ENCODE peak calls at places on chromosomes 16 and 17, in five cellular contexts. One of them, this sample, is unnamed.

GRCh38 chr16:72092832-72093447 is 480 bp downstream of the TXNL4B start:
- DNase-seq in adrenal gland: peak
- DNase-seq in left ventricle myocardium inferior: no peak
- DNase-seq in astrocyte: peak
- DNase-seq in dorsolateral prefrontal cortex: no peak
- DNase-seq in this sample: peak

GRCh38 chr17:13337864-13338371 is 263.8 kb downstream of the HS3ST3A1 start:
- DNase-seq in dorsolateral prefrontal cortex: no peak
- DNase-seq in adrenal gland: peak
- DNase-seq in astrocyte: peak
- DNase-seq in left ventricle myocardium inferior: no peak
- DNase-seq in this sample: peak

GRCh38 chr16:46789499-46790414 is 41.2 kb downstream of the C16orf87 start:
- DNase-seq in dorsolateral prefrontal cortex: peak
- DNase-seq in left ventricle myocardium inferior: peak
- DNase-seq in adrenal gland: peak
- DNase-seq in astrocyte: peak
- DNase-seq in this sample: no peak

GRCh38 chr16:29688172-29688571 is 9.2 kb downstream of the QPRT start:
- DNase-seq in left ventricle myocardium inferior: no peak
- DNase-seq in astrocyte: no peak
- DNase-seq in dorsolateral prefrontal cortex: no peak
- DNase-seq in adrenal gland: no peak
- DNase-seq in this sample: no peak

GRCh38 chr17:43658890-43659289 is 2.8 kb downstream of the MEOX1 start:
- DNase-seq in dorsolateral prefrontal cortex: no peak
- DNase-seq in astrocyte: no peak
- DNase-seq in left ventricle myocardium inferior: no peak
- DNase-seq in adrenal gland: no peak
- DNase-seq in this sample: no peak

GRCh38 chr17:3762922-3763776 is 37.8 kb downstream of the ITGAE start:
- DNase-seq in dorsolateral prefrontal cortex: no peak
- DNase-seq in astrocyte: no peak
- DNase-seq in adrenal gland: no peak
- DNase-seq in left ventricle myocardium inferior: no peak
- DNase-seq in this sample: no peak

GRCh38 chr17:4852504-4853075 is 19.4 kb downstream of the MINK1 start:
- DNase-seq in dorsolateral prefrontal cortex: no peak
- DNase-seq in left ventricle myocardium inferior: no peak
- DNase-seq in astrocyte: peak
- DNase-seq in adrenal gland: peak
- DNase-seq in this sample: peak

GRCh38 chr17:70251704-70252103 is 82.4 kb downstream of the KCNJ2 start:
- DNase-seq in astrocyte: peak
- DNase-seq in left ventricle myocardium inferior: no peak
- DNase-seq in adrenal gland: no peak
- DNase-seq in dorsolateral prefrontal cortex: no peak
- DNase-seq in this sample: no peak

GRCh38 chr16:9647981-9648701 is 534.1 kb downstream of the GRIN2A start:
- DNase-seq in adrenal gland: peak
- DNase-seq in astrocyte: peak
- DNase-seq in dorsolateral prefrontal cortex: no peak
- DNase-seq in left ventricle myocardium inferior: no peak
- DNase-seq in this sample: no peak

GRCh38 chr17:8069587-8069860 is 18.0 kb downstream of the ALOX12B start:
- DNase-seq in adrenal gland: no peak
- DNase-seq in left ventricle myocardium inferior: no peak
- DNase-seq in dorsolateral prefrontal cortex: no peak
- DNase-seq in astrocyte: no peak
- DNase-seq in this sample: no peak

GRCh38 chr16:7161886-7162285 is 170.8 kb upstream of the RBFOX1 start:
- DNase-seq in astrocyte: no peak
- DNase-seq in adrenal gland: no peak
- DNase-seq in left ventricle myocardium inferior: no peak
- DNase-seq in dorsolateral prefrontal cortex: no peak
- DNase-seq in this sample: no peak

DNA sequence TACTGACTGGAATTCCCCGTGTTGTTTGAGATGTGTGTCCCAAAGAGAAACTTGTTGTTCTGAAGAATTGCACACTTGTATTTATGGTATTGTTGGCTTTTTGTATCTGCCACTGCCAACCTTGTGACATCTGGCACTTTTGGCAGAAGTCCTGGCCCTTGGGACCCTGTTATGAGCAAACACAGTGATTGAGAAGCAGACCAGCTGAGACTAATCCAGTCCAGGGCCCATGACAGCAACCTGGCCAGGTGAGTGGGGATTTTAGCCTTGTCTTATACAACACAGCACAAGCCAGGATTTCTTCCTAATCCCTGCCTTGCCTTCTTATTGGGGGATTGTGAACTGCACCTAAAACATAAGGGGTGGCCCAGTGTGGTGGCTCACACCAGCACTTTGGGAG is 80.0 kb downstream of the NTN1 start:
- DNase-seq in dorsolateral prefrontal cortex: no peak
- DNase-seq in adrenal gland: no peak
- DNase-seq in left ventricle myocardium inferior: no peak
- DNase-seq in astrocyte: no peak
- DNase-seq in this sample: no peak
- H3K4me3 ChIP-seq in dorsolateral prefrontal cortex: no peak
- H3K4me3 ChIP-seq in adrenal gland: no peak
- H3K4me3 ChIP-seq in left ventricle myocardium inferior: no peak
- H3K4me3 ChIP-seq in astrocyte: no peak
- H3K4me3 ChIP-seq in this sample: no peak

DNA sequence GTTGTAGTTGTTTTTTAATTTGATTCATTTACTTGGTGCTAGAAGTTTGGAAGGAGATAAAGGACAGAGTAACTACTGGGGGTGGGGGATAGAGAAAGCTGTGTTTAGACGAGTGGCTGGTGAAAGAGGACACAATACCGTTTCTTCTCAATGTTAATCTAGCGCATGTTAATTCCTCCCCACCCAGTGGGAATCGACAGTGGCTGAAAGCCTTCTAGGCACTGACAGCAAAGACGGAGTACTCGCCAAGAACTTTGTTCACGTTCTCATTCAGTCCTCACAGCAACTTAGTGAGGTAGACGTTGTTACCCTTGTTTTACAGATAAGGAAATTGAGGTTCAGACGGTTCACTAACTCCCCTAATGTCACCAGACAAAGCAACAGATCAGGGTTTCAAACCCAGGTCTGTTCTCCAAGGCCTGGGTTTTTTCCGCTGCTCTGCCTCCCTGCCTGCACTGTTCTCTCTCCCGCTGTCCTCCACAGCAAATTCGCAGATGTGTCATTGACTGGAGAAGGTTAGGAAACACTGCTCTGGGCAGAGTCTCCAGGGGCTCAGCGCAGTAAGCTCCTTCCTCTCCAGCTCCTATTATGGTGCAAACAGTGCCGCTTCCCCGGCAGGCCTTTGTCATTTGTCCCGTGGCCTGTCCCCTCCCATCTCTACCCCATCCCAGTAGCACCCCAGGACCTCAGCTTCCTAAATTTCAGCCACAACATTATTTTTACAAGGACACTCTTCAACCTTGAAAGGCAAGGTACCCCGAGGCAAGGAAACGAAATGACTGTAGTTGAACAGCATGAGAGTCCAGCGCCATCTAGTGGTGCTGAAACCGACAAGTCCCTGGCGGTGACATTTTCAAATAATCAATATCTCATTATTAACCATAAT is 16.9 kb downstream of the MRPS23 start:
- DNase-seq in adrenal gland: peak
- DNase-seq in dorsolateral prefrontal cortex: peak
- DNase-seq in astrocyte: peak
- DNase-seq in left ventricle myocardium inferior: peak
- DNase-seq in this sample: no peak
- TF ChIP-seq CTCF in adrenal gland: peak
- TF ChIP-seq CTCF in dorsolateral prefrontal cortex: peak
- TF ChIP-seq CTCF in astrocyte: peak
- TF ChIP-seq CTCF in left ventricle myocardium inferior: peak
- TF ChIP-seq CTCF in this sample: peak

GRCh38 chr17:1486802-1487695 is 5.4 kb downstream of the MYO1C start:
- DNase-seq in dorsolateral prefrontal cortex: no peak
- DNase-seq in left ventricle myocardium inferior: peak
- DNase-seq in astrocyte: peak
- DNase-seq in adrenal gland: peak
- DNase-seq in this sample: no peak
- H3K4me3 ChIP-seq in dorsolateral prefrontal cortex: peak
- H3K4me3 ChIP-seq in left ventricle myocardium inferior: peak
- H3K4me3 ChIP-seq in astrocyte: peak
- H3K4me3 ChIP-seq in adrenal gland: no peak
- H3K4me3 ChIP-seq in this sample: peak

GRCh38 chr17:82129095-82129494 is 31.1 kb upstream of the FASN start:
- DNase-seq in left ventricle myocardium inferior: no peak
- DNase-seq in astrocyte: no peak
- DNase-seq in adrenal gland: no peak
- DNase-seq in dorsolateral prefrontal cortex: no peak
- DNase-seq in this sample: no peak
- TF ChIP-seq CTCF in left ventricle myocardium inferior: no peak
- TF ChIP-seq CTCF in astrocyte: peak
- TF ChIP-seq CTCF in adrenal gland: no peak
- TF ChIP-seq CTCF in dorsolateral prefrontal cortex: no peak
- TF ChIP-seq CTCF in this sample: peak

DNA sequence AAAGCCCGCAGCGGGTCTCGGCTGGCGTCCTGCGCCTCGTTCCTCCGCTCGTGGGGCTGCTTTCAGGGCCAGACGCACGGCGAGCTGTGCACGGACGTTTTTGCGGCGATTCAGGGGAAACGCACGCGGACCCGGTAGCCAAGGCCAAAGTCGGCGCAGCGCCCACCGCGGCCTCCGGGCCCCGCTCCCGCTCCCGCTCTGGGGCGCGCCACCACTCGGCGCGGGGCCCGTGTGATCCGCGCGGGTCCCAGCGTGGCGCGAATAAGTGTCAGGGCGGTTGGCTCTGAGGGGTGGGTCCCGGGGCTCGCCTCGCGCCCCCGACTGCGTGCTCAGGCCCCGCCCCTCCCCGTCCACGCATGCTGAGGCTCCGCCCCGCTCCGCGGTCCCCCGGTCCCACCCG is 694 bp upstream of the TBCD start:
- DNase-seq in astrocyte: peak
- DNase-seq in adrenal gland: no peak
- DNase-seq in dorsolateral prefrontal cortex: no peak
- DNase-seq in left ventricle myocardium inferior: peak
- DNase-seq in this sample: no peak
- H3K4me3 ChIP-seq in astrocyte: peak
- H3K4me3 ChIP-seq in adrenal gland: no peak
- H3K4me3 ChIP-seq in dorsolateral prefrontal cortex: peak
- H3K4me3 ChIP-seq in left ventricle myocardium inferior: peak
- H3K4me3 ChIP-seq in this sample: peak

DNA sequence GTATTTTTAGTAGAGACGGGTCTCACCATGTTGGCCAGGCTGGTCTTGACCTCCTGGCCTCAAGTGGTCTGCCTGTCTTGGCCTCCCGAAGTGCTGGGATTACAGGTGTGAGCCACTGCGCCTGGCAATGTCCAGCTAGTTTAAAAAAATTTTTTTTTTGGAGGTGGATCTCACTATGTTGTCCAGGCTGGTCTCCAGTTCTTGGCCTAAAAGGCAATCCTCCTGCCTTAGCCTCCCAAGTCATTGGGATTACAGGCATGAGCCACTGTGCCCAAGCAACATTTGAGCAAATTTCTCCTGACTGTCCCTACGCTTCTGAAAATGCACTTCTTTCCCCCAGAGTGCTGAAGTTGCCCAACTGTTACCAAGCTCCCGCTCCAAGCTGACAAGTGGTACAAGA is 8.0 kb downstream of the MAP3K14 start:
- DNase-seq in adrenal gland: no peak
- DNase-seq in astrocyte: no peak
- DNase-seq in dorsolateral prefrontal cortex: no peak
- DNase-seq in left ventricle myocardium inferior: no peak
- DNase-seq in this sample: no peak
- TF ChIP-seq CTCF in adrenal gland: no peak
- TF ChIP-seq CTCF in astrocyte: no peak
- TF ChIP-seq CTCF in dorsolateral prefrontal cortex: no peak
- TF ChIP-seq CTCF in left ventricle myocardium inferior: no peak
- TF ChIP-seq CTCF in this sample: no peak

GRCh38 chr16:76280421-76280820 is 3.2 kb downstream of the CNTNAP4 start:
- DNase-seq in astrocyte: no peak
- DNase-seq in left ventricle myocardium inferior: no peak
- DNase-seq in dorsolateral prefrontal cortex: no peak
- DNase-seq in adrenal gland: no peak
- DNase-seq in this sample: no peak

GRCh38 chr16:76278086-76278485 is 885 bp downstream of the CNTNAP4 start:
- DNase-seq in adrenal gland: no peak
- DNase-seq in dorsolateral prefrontal cortex: no peak
- DNase-seq in astrocyte: no peak
- DNase-seq in left ventricle myocardium inferior: no peak
- DNase-seq in this sample: no peak

GRCh38 chr16:76278976-76279375 is 1.8 kb downstream of the CNTNAP4 start:
- DNase-seq in left ventricle myocardium inferior: no peak
- DNase-seq in astrocyte: no peak
- DNase-seq in dorsolateral prefrontal cortex: no peak
- DNase-seq in adrenal gland: no peak
- DNase-seq in this sample: no peak

GRCh38 chr16:76277099-76278030 is at the start of gene CNTNAP4:
- DNase-seq in astrocyte: no peak
- DNase-seq in dorsolateral prefrontal cortex: peak
- DNase-seq in left ventricle myocardium inferior: no peak
- DNase-seq in adrenal gland: no peak
- DNase-seq in this sample: no peak
- H3K4me3 ChIP-seq in astrocyte: no peak
- H3K4me3 ChIP-seq in dorsolateral prefrontal cortex: peak
- H3K4me3 ChIP-seq in left ventricle myocardium inferior: no peak
- H3K4me3 ChIP-seq in adrenal gland: no peak
- H3K4me3 ChIP-seq in this sample: no peak

DNA sequence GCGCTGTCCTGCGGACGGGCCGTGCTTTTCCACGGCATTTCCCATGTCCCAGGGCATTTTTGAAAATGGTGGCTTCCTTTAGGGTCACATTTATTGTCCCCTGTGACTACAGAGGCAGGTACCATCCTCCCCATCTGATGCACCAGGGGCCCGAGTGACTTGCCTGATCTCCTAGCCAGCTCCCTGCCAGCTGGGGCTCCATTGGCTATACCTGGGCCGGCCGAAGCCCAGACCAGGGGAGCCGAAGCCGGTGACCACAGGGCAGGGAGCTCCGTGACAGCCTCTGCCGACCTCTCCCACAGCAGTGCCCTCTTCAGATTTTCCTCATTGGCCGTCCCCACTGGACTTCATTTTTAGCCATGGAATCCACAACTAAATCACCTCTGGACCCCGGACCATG is 170.6 kb downstream of the RBFOX3 start:
- DNase-seq in astrocyte: no peak
- DNase-seq in left ventricle myocardium inferior: no peak
- DNase-seq in dorsolateral prefrontal cortex: no peak
- DNase-seq in adrenal gland: no peak
- DNase-seq in this sample: no peak
- TF ChIP-seq CTCF in astrocyte: no peak
- TF ChIP-seq CTCF in left ventricle myocardium inferior: no peak
- TF ChIP-seq CTCF in dorsolateral prefrontal cortex: no peak
- TF ChIP-seq CTCF in adrenal gland: no peak
- TF ChIP-seq CTCF in this sample: no peak